ENCODE peak calls at places on chromosomes 5 and 9, in seven cellular contexts. One of them, this sample, is unnamed.

GRCh38 chr9:27888661-27889295 is 315.5 kb upstream of the C9orf72 start:
- DNase-seq in stomach: peak
- DNase-seq in CD4-positive, alpha-beta memory T cell: no peak
- DNase-seq in IMR-90: no peak
- DNase-seq in tibial artery: no peak
- DNase-seq in tibial nerve: no peak
- DNase-seq in AG04450: no peak
- DNase-seq in this sample: no peak

GRCh38 chr9:116285320-116285719 is 131.7 kb downstream of the PAPPA start:
- DNase-seq in stomach: no peak
- DNase-seq in CD4-positive, alpha-beta memory T cell: no peak
- DNase-seq in IMR-90: no peak
- DNase-seq in tibial artery: no peak
- DNase-seq in tibial nerve: no peak
- DNase-seq in AG04450: no peak
- DNase-seq in this sample: no peak

GRCh38 chr5:88944751-88945507 is 61.9 kb upstream of the MEF2C start:
- DNase-seq in stomach: no peak
- DNase-seq in CD4-positive, alpha-beta memory T cell: no peak
- DNase-seq in IMR-90: peak
- DNase-seq in tibial artery: no peak
- DNase-seq in tibial nerve: no peak
- DNase-seq in AG04450: peak
- DNase-seq in this sample: no peak

GRCh38 chr5:78718185-78718584 is 69.6 kb upstream of the LHFPL2 start:
- DNase-seq in stomach: no peak
- DNase-seq in CD4-positive, alpha-beta memory T cell: no peak
- DNase-seq in IMR-90: no peak
- DNase-seq in tibial artery: no peak
- DNase-seq in tibial nerve: no peak
- DNase-seq in AG04450: no peak
- DNase-seq in this sample: no peak

GRCh38 chr9:88202321-88202720 is 64.0 kb upstream of the SPATA31C2 start:
- DNase-seq in stomach: no peak
- DNase-seq in CD4-positive, alpha-beta memory T cell: no peak
- DNase-seq in IMR-90: no peak
- DNase-seq in tibial artery: no peak
- DNase-seq in tibial nerve: no peak
- DNase-seq in AG04450: no peak
- DNase-seq in this sample: no peak

GRCh38 chr5:177605667-177606066 is 5.7 kb downstream of the B4GALT7 start:
- DNase-seq in stomach: no peak
- DNase-seq in CD4-positive, alpha-beta memory T cell: no peak
- DNase-seq in IMR-90: no peak
- DNase-seq in tibial artery: no peak
- DNase-seq in tibial nerve: no peak
- DNase-seq in AG04450: no peak
- DNase-seq in this sample: no peak

GRCh38 chr5:132777209-132778069 is at the start of gene SEPTIN8:
- DNase-seq in stomach: peak
- DNase-seq in CD4-positive, alpha-beta memory T cell: peak
- DNase-seq in IMR-90: no peak
- DNase-seq in tibial artery: peak
- DNase-seq in tibial nerve: peak
- DNase-seq in AG04450: no peak
- DNase-seq in this sample: peak

GRCh38 chr5:139805545-139805944 is 9.9 kb downstream of the PSD2 start:
- DNase-seq in stomach: no peak
- DNase-seq in CD4-positive, alpha-beta memory T cell: no peak
- DNase-seq in IMR-90: no peak
- DNase-seq in tibial artery: no peak
- DNase-seq in tibial nerve: no peak
- DNase-seq in AG04450: no peak
- DNase-seq in this sample: no peak

GRCh38 chr9:128764361-128764760 is 7.4 kb downstream of the ZER1 start:
- DNase-seq in stomach: no peak
- DNase-seq in CD4-positive, alpha-beta memory T cell: no peak
- DNase-seq in IMR-90: no peak
- DNase-seq in tibial artery: no peak
- DNase-seq in tibial nerve: no peak
- DNase-seq in AG04450: no peak
- DNase-seq in this sample: no peak
- H3K27ac ChIP-seq in stomach: no peak
- H3K27ac ChIP-seq in CD4-positive, alpha-beta memory T cell: no peak
- H3K27ac ChIP-seq in IMR-90: no peak
- H3K27ac ChIP-seq in tibial artery: no peak
- H3K27ac ChIP-seq in tibial nerve: no peak
- H3K27ac ChIP-seq in AG04450: no peak
- H3K27ac ChIP-seq in this sample: no peak

GRCh38 chr5:56622146-56622545 is 193.2 kb upstream of the MAP3K1 start:
- DNase-seq in stomach: no peak
- DNase-seq in CD4-positive, alpha-beta memory T cell: no peak
- DNase-seq in IMR-90: no peak
- DNase-seq in tibial artery: no peak
- DNase-seq in tibial nerve: no peak
- DNase-seq in AG04450: no peak
- DNase-seq in this sample: no peak
- H3K27ac ChIP-seq in stomach: no peak
- H3K27ac ChIP-seq in CD4-positive, alpha-beta memory T cell: no peak
- H3K27ac ChIP-seq in IMR-90: no peak
- H3K27ac ChIP-seq in tibial artery: no peak
- H3K27ac ChIP-seq in tibial nerve: no peak
- H3K27ac ChIP-seq in AG04450: no peak
- H3K27ac ChIP-seq in this sample: no peak

GRCh38 chr9:136309806-136310220 is 5.9 kb upstream of the CCDC187 start:
- DNase-seq in stomach: no peak
- DNase-seq in CD4-positive, alpha-beta memory T cell: no peak
- DNase-seq in IMR-90: no peak
- DNase-seq in tibial artery: no peak
- DNase-seq in tibial nerve: no peak
- DNase-seq in AG04450: no peak
- DNase-seq in this sample: no peak
- H3K27ac ChIP-seq in stomach: no peak
- H3K27ac ChIP-seq in CD4-positive, alpha-beta memory T cell: no peak
- H3K27ac ChIP-seq in IMR-90: no peak
- H3K27ac ChIP-seq in tibial artery: no peak
- H3K27ac ChIP-seq in tibial nerve: no peak
- H3K27ac ChIP-seq in AG04450: no peak
- H3K27ac ChIP-seq in this sample: no peak

GRCh38 chr5:112979723-112980122 is 3.1 kb downstream of the DCP2 start:
- DNase-seq in stomach: no peak
- DNase-seq in CD4-positive, alpha-beta memory T cell: no peak
- DNase-seq in IMR-90: no peak
- DNase-seq in tibial artery: no peak
- DNase-seq in tibial nerve: no peak
- DNase-seq in AG04450: no peak
- DNase-seq in this sample: no peak
- H3K27ac ChIP-seq in stomach: no peak
- H3K27ac ChIP-seq in CD4-positive, alpha-beta memory T cell: no peak
- H3K27ac ChIP-seq in IMR-90: no peak
- H3K27ac ChIP-seq in tibial artery: no peak
- H3K27ac ChIP-seq in tibial nerve: no peak
- H3K27ac ChIP-seq in AG04450: no peak
- H3K27ac ChIP-seq in this sample: no peak

DNA sequence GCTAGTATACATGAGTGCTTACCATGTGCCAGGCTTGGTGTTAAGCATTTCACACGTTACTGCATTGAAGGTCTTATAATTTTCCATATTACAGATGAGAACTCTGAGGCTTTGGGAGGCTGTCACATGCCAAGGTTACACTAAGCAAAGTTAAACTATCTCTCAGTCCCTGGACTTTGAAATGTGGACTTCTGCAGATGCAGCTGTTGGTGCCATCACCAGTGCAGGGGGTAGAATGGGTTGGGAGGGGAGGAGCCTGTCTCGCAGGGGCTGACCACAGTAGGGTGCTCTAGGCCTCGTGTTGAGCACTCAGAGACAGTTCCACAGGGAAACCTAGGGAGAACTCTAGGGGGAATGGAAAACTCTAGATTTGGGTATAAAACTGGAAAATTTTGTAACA is 220.9 kb downstream of the MAPKAP1 start:
- DNase-seq in stomach: no peak
- DNase-seq in CD4-positive, alpha-beta memory T cell: no peak
- DNase-seq in IMR-90: no peak
- DNase-seq in tibial artery: no peak
- DNase-seq in tibial nerve: no peak
- DNase-seq in AG04450: no peak
- DNase-seq in this sample: no peak
- H3K27ac ChIP-seq in stomach: peak
- H3K27ac ChIP-seq in CD4-positive, alpha-beta memory T cell: no peak
- H3K27ac ChIP-seq in IMR-90: no peak
- H3K27ac ChIP-seq in tibial artery: no peak
- H3K27ac ChIP-seq in tibial nerve: peak
- H3K27ac ChIP-seq in AG04450: no peak
- H3K27ac ChIP-seq in this sample: no peak

GRCh38 chr9:93830224-93830596 is 124.9 kb downstream of the BARX1 start:
- DNase-seq in stomach: no peak
- DNase-seq in CD4-positive, alpha-beta memory T cell: no peak
- DNase-seq in IMR-90: no peak
- DNase-seq in tibial artery: no peak
- DNase-seq in tibial nerve: no peak
- DNase-seq in AG04450: no peak
- DNase-seq in this sample: no peak

GRCh38 chr9:93828331-93829097 is 126.6 kb downstream of the BARX1 start:
- DNase-seq in stomach: no peak
- DNase-seq in CD4-positive, alpha-beta memory T cell: no peak
- DNase-seq in IMR-90: no peak
- DNase-seq in tibial artery: no peak
- DNase-seq in tibial nerve: no peak
- DNase-seq in AG04450: no peak
- DNase-seq in this sample: no peak

GRCh38 chr9:93830606-93831005 is 124.5 kb downstream of the BARX1 start:
- DNase-seq in stomach: no peak
- DNase-seq in CD4-positive, alpha-beta memory T cell: no peak
- DNase-seq in IMR-90: no peak
- DNase-seq in tibial artery: no peak
- DNase-seq in tibial nerve: no peak
- DNase-seq in AG04450: no peak
- DNase-seq in this sample: no peak

GRCh38 chr9:93827545-93828330 is 127.4 kb downstream of the BARX1 start:
- DNase-seq in stomach: peak
- DNase-seq in CD4-positive, alpha-beta memory T cell: no peak
- DNase-seq in IMR-90: peak
- DNase-seq in tibial artery: no peak
- DNase-seq in tibial nerve: no peak
- DNase-seq in AG04450: peak
- DNase-seq in this sample: peak

DNA sequence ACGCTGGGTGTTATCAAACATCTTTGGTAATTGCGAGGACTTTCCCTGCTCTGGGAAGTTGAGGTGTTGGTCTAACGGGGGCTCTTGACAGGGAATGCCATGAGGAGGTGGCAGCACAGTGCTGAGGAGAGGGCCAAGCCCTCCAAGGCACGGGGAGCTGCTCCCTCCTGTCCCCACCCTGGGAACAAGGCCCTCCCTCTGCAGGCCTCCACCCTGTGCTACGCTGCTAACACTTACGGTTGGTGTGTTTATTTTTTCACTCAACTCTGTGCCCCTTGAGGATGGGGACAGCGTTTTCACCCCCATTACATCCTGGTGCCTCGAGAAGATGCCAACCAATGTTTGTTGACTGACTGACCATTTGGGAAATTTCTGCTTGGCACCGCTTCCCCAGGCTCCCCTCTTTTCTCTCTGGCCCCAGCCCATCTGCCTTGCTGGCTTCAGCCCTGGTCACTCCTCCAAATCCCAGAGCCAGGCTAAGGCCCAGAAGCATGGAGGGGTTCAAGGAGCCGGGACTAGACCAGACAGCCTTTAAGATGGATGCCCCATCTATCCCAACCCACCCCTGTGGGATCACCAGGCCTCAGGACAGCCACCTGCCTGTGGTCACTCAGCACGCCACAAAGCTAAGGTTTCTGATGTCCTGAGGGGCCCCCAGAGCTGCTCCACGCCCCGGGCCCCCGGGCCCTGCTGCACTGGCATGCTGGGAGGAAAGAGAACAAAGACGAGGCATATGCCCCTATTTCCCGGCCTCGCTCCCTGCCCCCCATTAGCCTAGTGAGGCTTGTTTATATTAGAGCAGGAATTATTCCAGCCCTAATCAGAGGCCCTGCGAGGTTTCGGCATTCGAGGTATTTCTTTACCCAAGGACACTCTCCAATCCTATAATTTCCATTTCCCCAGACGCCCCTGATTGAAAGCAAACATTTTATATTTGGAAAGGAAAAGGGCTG is 125.6 kb downstream of the BARX1 start:
- DNase-seq in stomach: no peak
- DNase-seq in CD4-positive, alpha-beta memory T cell: no peak
- DNase-seq in IMR-90: no peak
- DNase-seq in tibial artery: no peak
- DNase-seq in tibial nerve: no peak
- DNase-seq in AG04450: no peak
- DNase-seq in this sample: no peak
- H3K27ac ChIP-seq in stomach: no peak
- H3K27ac ChIP-seq in CD4-positive, alpha-beta memory T cell: no peak
- H3K27ac ChIP-seq in IMR-90: no peak
- H3K27ac ChIP-seq in tibial artery: no peak
- H3K27ac ChIP-seq in tibial nerve: no peak
- H3K27ac ChIP-seq in AG04450: no peak
- H3K27ac ChIP-seq in this sample: no peak

This sample was measured in substantia nigra.